ENCODE peak calls at places on chromosomes 12 and 14, in six cellular contexts. C, B, X, H, L and O are unnamed samples.

GRCh38 chr14:74524076-74524812 is 30.7 kb downstream of the ISCA2 start:
- DNase-seq in C (no peak), B (no peak), X (no peak), H (no peak), L (no peak), O (no peak)

GRCh38 chr12:100718212-100718611 is 76.4 kb upstream of the ANO4 start:
- DNase-seq in C (no peak), B (no peak), X (no peak), H (no peak), L (no peak), O (no peak)

GRCh38 chr14:74425525-74426201 is 347 bp downstream of the SYNDIG1L start:
- DNase-seq in C (no peak), B (peak), X (peak), H (no peak), L (no peak), O (peak)

GRCh38 chr12:42267408-42268190 is 29.6 kb upstream of the YAF2 start:
- DNase-seq in C (no peak), B (no peak), X (no peak), H (no peak), L (no peak), O (no peak)

GRCh38 chr12:29728033-29728432 is 55.7 kb downstream of the TMTC1 start:
- DNase-seq in C (no peak), B (no peak), X (peak), H (no peak), L (no peak), O (no peak)

GRCh38 chr12:5176058-5176457 is 132.4 kb downstream of the KCNA5 start:
- DNase-seq in C (no peak), B (no peak), X (no peak), H (no peak), L (no peak), O (no peak)

GRCh38 chr14:23132970-23133369 is 13.9 kb upstream of the CEBPE start:
- DNase-seq in C (no peak), B (no peak), X (no peak), H (no peak), L (no peak), O (no peak)

GRCh38 chr12:113019045-113019444 is 37.5 kb upstream of the DTX1 start:
- DNase-seq in C (no peak), B (no peak), X (no peak), H (no peak), L (no peak), O (no peak)

GRCh38 chr14:74572829-74573360 is 39.1 kb downstream of the LTBP2 start:
- DNase-seq in C (peak), B (no peak), X (peak), H (no peak), L (no peak), O (no peak)

GRCh38 chr12:116282371-116283286 is 5.1 kb upstream of the MED13L start:
- DNase-seq in C (no peak), B (no peak), X (no peak), H (no peak), L (no peak), O (no peak)

GRCh38 chr14:74974364-74975058 is 19.1 kb upstream of the PGF start:
- DNase-seq in C (no peak), B (no peak), X (peak), H (no peak), L (no peak), O (no peak)

GRCh38 chr12:11576104-11576503 is 73.4 kb upstream of the ETV6 start:
- DNase-seq in C (peak), B (no peak), X (no peak), H (peak), L (no peak), O (peak)

GRCh38 chr14:61188936-61189808 is 92.0 kb downstream of the TMEM30B start:
- DNase-seq in C (peak), B (peak), X (peak), H (no peak), L (peak), O (peak)

GRCh38 chr14:50647753-50648152 is 20.4 kb downstream of the SAV1 start:
- DNase-seq in C (no peak), B (no peak), X (no peak), H (no peak), L (no peak), O (no peak)

GRCh38 chr12:53659011-53659551 is 16.8 kb downstream of the ATP5MC2 start:
- DNase-seq in C (peak), B (peak), X (no peak), H (peak), L (no peak), O (no peak)

GRCh38 chr14:100275214-100275613 is 31.0 kb downstream of the SLC25A29 start:
- DNase-seq in C (no peak), B (no peak), X (no peak), H (no peak), L (no peak), O (no peak)

GRCh38 chr12:11633968-11634367 is 15.5 kb upstream of the ETV6 start:
- DNase-seq in C (peak), B (no peak), X (no peak), H (no peak), L (no peak), O (no peak)

GRCh38 chr14:102140027-102140749 is 491 bp downstream of the WDR20 start:
- DNase-seq in C (peak), B (peak), X (peak), H (no peak), L (peak), O (peak)

GRCh38 chr12:63853978-63854377 is 9.5 kb downstream of the SRGAP1 start:
- DNase-seq in C (no peak), B (no peak), X (no peak), H (no peak), L (no peak), O (peak)

GRCh38 chr14:21505009-21505553 is 6.1 kb downstream of the METTL3 start:
- DNase-seq in C (no peak), B (no peak), X (no peak), H (no peak), L (no peak), O (peak)

GRCh38 chr14:21267886-21268611 is 1.2 kb downstream of the HNRNPC start:
- DNase-seq in C (no peak), B (no peak), X (no peak), H (no peak), L (no peak), O (no peak)

GRCh38 chr12:94010307-94010706 is 138.1 kb upstream of the PLXNC1 start:
- DNase-seq in C (no peak), B (no peak), X (no peak), H (no peak), L (no peak), O (no peak)

GRCh38 chr14:53855574-53855973 is 101.1 kb downstream of the BMP4 start:
- DNase-seq in C (no peak), B (no peak), X (no peak), H (no peak), L (no peak), O (no peak)

GRCh38 chr12:5689773-5690172 is 255.3 kb downstream of the ANO2 start:
- DNase-seq in C (no peak), B (no peak), X (no peak), H (no peak), L (no peak), O (no peak)

GRCh38 chr14:54660712-54661111 is 93.8 kb downstream of the SAMD4A start:
- DNase-seq in C (no peak), B (no peak), X (no peak), H (no peak), L (no peak), O (no peak)

GRCh38 chr12:114869091-114869834 is 185.3 kb upstream of the TBX3 start:
- DNase-seq in C (no peak), B (no peak), X (no peak), H (no peak), L (peak), O (no peak)

DNA sequence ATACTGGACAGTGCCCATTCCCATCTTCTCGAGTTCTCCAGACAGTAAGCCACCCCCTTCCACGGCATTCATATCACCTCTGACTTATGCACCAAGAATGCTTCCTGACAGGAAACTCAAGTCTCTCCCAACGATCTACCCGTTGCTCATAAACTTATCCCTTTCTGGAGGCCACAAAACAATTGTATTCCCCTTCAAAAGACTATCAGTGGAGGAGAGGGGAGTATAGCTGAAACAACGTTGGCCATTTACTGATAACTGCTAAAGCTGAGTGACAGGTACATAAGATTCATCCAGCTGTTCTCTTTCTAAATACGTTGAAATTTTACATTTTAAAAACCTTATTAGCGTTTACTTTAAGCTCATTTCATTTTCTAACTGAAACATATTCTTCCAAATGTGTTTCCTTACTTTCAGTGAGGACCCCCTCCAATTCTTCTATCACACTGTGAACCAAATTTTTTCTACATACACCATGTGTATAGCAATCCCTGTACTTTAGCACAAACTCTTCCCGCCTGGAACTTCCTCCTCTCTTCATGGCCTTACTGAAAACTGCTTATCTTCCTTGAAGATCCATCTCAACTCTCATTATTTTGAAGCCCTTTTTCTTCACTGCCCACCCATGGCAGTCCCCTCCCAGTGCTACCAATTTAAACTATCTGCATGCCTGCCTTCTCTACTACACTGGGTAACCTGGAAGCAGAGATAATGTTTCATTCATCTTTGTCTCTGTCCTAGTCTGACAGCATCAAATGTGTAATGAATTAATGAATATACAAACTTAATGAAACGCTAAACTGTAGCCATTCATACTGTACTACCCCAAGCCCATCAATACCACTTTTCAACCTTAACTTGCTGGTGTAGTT is 28.8 kb downstream of the ATXN2 start:
- DNase-seq in C (peak), B (no peak), X (no peak), H (peak), L (no peak), O (no peak)
- H3K4me3 ChIP-seq in C (peak), B (no peak), X (no peak), H (no peak), L (no peak), O (no peak)

DNA sequence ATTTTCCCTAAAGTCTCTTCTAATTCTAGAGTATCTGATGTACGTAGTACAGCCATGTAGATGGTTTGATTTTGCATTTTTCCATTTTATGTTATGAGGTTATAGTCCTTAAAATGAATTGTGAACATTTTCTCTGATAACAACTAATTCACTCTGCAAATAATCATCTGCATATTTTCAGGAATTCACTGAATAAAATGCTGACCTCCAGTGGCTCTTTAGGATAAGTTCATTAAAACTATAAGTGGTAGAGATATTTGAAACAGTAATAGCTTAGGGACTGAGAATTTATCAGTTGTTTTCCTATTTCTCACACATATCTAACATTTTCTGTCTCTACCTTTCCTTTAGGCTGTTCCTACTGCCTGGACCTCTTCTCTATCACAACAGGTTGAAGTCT is 4.4 kb downstream of the MSRB3 start:
- DNase-seq in C (no peak), B (no peak), X (no peak), H (no peak), L (no peak), O (no peak)
- TF ChIP-seq CTCF in C (no peak), B (no peak), X (no peak), H (no peak), L (no peak), O (no peak)

GRCh38 chr14:79299162-79299561 is 912.1 kb downstream of the DIO2 start:
- DNase-seq in C (no peak), B (no peak), X (no peak), H (no peak), L (no peak), O (no peak)

GRCh38 chr14:79298373-79298772 is 912.9 kb downstream of the DIO2 start:
- DNase-seq in C (no peak), B (no peak), X (no peak), H (no peak), L (no peak), O (no peak)

GRCh38 chr14:79295385-79295784 is 915.9 kb downstream of the DIO2 start:
- DNase-seq in C (no peak), B (no peak), X (no peak), H (no peak), L (no peak), O (no peak)

GRCh38 chr14:79294506-79294905 is 916.8 kb downstream of the DIO2 start:
- DNase-seq in C (no peak), B (no peak), X (no peak), H (no peak), L (no peak), O (no peak)

GRCh38 chr14:79293482-79293881 is 917.8 kb downstream of the DIO2 start:
- DNase-seq in C (no peak), B (no peak), X (no peak), H (no peak), L (no peak), O (no peak)
- H3K4me3 ChIP-seq in C (no peak), B (no peak), X (no peak), H (no peak), L (no peak), O (no peak)

GRCh38 chr12:26790645-26790994 is 42.4 kb downstream of the ITPR2 start:
- DNase-seq in C (no peak), B (no peak), X (no peak), H (no peak), L (no peak), O (no peak)

GRCh38 chr12:26786491-26787124 is 46.4 kb downstream of the ITPR2 start:
- DNase-seq in C (no peak), B (no peak), X (no peak), H (no peak), L (no peak), O (no peak)

GRCh38 chr12:26789731-26790644 is 43.0 kb downstream of the ITPR2 start:
- DNase-seq in C (no peak), B (peak), X (no peak), H (peak), L (no peak), O (no peak)

GRCh38 chr12:26783791-26784379 is 49.1 kb downstream of the ITPR2 start:
- DNase-seq in C (no peak), B (no peak), X (no peak), H (no peak), L (no peak), O (no peak)

DNA sequence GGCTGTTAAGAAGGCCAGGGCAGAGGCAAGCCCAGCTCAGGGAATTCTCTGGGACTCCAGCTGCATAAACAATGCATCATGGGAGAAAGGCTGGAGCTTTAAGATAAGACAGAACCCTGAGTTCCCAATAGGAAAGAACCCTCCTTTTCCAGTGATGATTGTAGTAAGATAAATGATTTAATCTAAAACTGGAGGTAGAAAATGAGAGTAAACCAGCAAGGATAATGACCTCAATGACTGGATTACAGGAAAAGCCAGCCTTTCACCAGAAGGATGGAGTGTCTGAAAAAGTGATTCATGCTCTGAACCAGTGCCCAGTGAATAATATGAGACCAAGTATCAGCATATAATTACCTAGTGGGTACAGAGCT is 45.9 kb downstream of the ITPR2 start:
- DNase-seq in C (no peak), B (no peak), X (no peak), H (peak), L (peak), O (no peak)
- TF ChIP-seq CTCF in C (no peak), B (no peak), X (no peak), H (no peak), L (no peak), O (no peak)

GRCh38 chr12:6822461-6823135 is 977 bp downstream of the GPR162 start:
- DNase-seq in C (no peak), B (no peak), X (no peak), H (no peak), L (no peak), O (no peak)
- H3K4me3 ChIP-seq in C (no peak), B (peak), X (no peak), H (peak), L (peak), O (no peak)

GRCh38 chr14:93536945-93537344 is 106.2 kb downstream of the UNC79 start:
- DNase-seq in C (no peak), B (no peak), X (no peak), H (no peak), L (peak), O (peak)
- TF ChIP-seq CTCF in C (peak), B (no peak), X (no peak), H (no peak), L (peak), O (peak)

DNA sequence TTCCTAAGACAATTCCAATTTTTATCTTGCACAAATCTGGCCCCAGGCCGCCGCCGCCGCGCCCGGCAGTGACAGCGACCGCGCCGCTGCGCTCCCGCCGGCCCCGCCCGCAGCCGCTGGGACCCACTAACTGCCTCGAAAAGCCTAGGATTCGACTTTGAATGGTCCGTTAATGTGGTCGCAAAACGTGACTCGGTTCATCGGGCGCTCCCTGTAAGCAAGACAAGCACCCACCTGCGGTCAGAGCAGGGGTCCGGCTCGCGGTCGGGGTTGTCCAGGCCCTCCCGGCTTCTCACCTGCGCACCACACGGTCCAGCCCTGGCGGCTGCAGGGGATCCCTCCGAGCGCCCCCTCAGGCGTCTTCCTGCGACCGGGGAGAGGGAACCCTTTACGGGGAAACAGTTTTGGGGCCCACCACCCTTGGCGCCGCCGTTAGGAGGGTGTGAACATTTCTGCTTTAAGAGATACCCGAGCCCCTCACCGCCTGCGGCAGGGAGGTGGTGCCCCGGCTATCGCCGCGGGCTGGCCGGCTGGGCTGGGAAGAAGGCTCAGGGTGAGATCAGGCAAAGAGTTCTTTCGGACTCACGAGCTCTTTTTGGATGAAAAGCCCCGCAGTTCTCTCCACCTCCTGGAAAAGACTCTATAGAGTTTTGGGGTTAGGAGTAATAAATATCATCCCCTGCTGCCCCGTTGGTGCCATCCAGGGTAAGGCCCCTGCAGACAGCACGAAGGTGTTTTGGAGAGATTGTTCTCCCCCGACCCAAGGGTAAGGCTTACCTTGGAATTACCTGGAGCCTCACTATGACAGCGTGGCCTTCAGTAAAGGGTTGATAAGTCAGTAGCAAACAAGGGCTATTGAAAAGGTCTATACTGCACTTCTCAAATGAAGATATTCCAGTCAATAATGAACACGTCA is 13.6 kb upstream of the FOXJ2 start:
- DNase-seq in C (no peak), B (no peak), X (peak), H (no peak), L (no peak), O (peak)
- H3K4me3 ChIP-seq in C (peak), B (peak), X (peak), H (peak), L (no peak), O (no peak)

GRCh38 chr12:12725956-12726542 is 8.9 kb downstream of the CDKN1B start:
- DNase-seq in C (no peak), B (no peak), X (no peak), H (no peak), L (no peak), O (no peak)
- TF ChIP-seq CTCF in C (no peak), B (no peak), X (no peak), H (no peak), L (no peak), O (no peak)

GRCh38 chr12:103028881-103029280 is 71.4 kb downstream of the ASCL1 start:
- DNase-seq in C (no peak), B (no peak), X (no peak), H (no peak), L (no peak), O (no peak)
- H3K4me3 ChIP-seq in C (no peak), B (no peak), X (no peak), H (no peak), L (no peak), O (no peak)